ENCODE peak calls at places on chromosomes 2 and 18, in nine cellular contexts. P is activated T-cell treated with anti-CD3 and anti-CD28 coated beads for 1 hour; Q is memory B cell; F is NCI-H774; G is cardiac fibroblast; I is T-helper 2 cell treated with Interferon-gamma antibody and Interleukin-4, amounts not matched to agents 5 μg/mL and 100 μg/mL, for 36 hours; M is GM23248; V is iPS-NIHi11; K is activated CD4-positive, alpha-beta T cell treated with anti-CD3 and anti-CD28 coated beads, Interleukin-2, amount 50 U/mL, for 4 hours. Y is an unnamed sample.

GRCh38 chr2:124921221-124921620 is 896.1 kb downstream of the CNTNAP5 start:
- DNase-seq in Q (no peak), I (no peak), F (no peak), K (no peak), P (no peak), M (no peak), V (no peak), G (no peak), Y (no peak)

GRCh38 chr2:3708576-3708975 is 5.2 kb downstream of the DCDC2C start:
- DNase-seq in M (no peak), I (no peak), G (no peak), F (no peak), K (no peak), Q (no peak), P (no peak), V (no peak), Y (no peak)

GRCh38 chr18:316391-316790 is 48.5 kb upstream of the THOC1 start:
- DNase-seq in M (peak), V (no peak), I (no peak), G (no peak), K (no peak), Q (no peak), F (no peak), P (no peak), Y (no peak)

GRCh38 chr2:10533811-10534321 is 85.7 kb upstream of the ODC1 start:
- DNase-seq in I (no peak), V (no peak), Q (no peak), M (peak), G (peak), F (no peak), K (no peak), P (no peak), Y (no peak)

GRCh38 chr2:46014911-46015654 is 282.1 kb upstream of the EPAS1 start:
- DNase-seq in M (peak), F (no peak), V (peak), Q (no peak), I (no peak), K (no peak), G (peak), P (no peak), Y (no peak)

GRCh38 chr2:206381881-206382280 is 61.5 kb upstream of the ADAM23 start:
- DNase-seq in M (no peak), V (no peak), K (no peak), Q (no peak), I (no peak), P (no peak), F (no peak), G (no peak), Y (no peak)

GRCh38 chr2:128563348-128563687 is 244.7 kb upstream of the HS6ST1 start:
- DNase-seq in Q (no peak), V (no peak), P (no peak), I (no peak), K (no peak), M (peak), F (no peak), G (peak), Y (no peak)

GRCh38 chr2:159769147-159769546 is 28.9 kb downstream of the CD302 start:
- DNase-seq in Q (no peak), V (no peak), I (no peak), M (no peak), F (no peak), P (no peak), K (no peak), G (no peak), Y (no peak)

GRCh38 chr2:239216614-239217273 is 184.1 kb downstream of the HDAC4 start:
- DNase-seq in P (no peak), I (peak), Q (no peak), G (no peak), M (no peak), F (no peak), V (no peak), K (no peak), Y (no peak)

GRCh38 chr2:108449410-108450200 is 599 bp downstream of the GCC2 start:
- DNase-seq in V (peak), G (peak), M (peak), P (no peak), F (peak), Q (no peak), K (no peak), I (peak), Y (no peak)

GRCh38 chr18:48999569-48999968 is 48.8 kb upstream of the SMAD7 start:
- DNase-seq in K (no peak), P (no peak), I (no peak), V (no peak), M (no peak), F (no peak), Q (no peak), G (no peak), Y (no peak)

GRCh38 chr18:32958746-32959145 is 185.9 kb upstream of the KLHL14 start:
- DNase-seq in Q (no peak), K (no peak), M (no peak), I (no peak), G (no peak), P (no peak), V (no peak), F (no peak), Y (no peak)

GRCh38 chr2:197011777-197012641 is 85.5 kb upstream of the PGAP1 start:
- DNase-seq in G (peak), P (no peak), M (peak), V (peak), Q (no peak), K (no peak), I (no peak), F (peak), Y (peak)

GRCh38 chr2:85178980-85179411 is 45.8 kb downstream of the TCF7L1 start:
- DNase-seq in K (no peak), Q (no peak), M (no peak), F (no peak), V (no peak), I (no peak), G (no peak), P (no peak), Y (no peak)

GRCh38 chr2:50556934-50557575 is 474.9 kb downstream of the NRXN1 start:
- DNase-seq in G (peak), I (no peak), V (no peak), P (no peak), Q (no peak), F (no peak), M (peak), K (no peak), Y (no peak)

GRCh38 chr2:183035298-183035953 is 2.8 kb downstream of the NCKAP1 start:
- DNase-seq in F (no peak), Q (no peak), P (no peak), V (no peak), M (peak), I (no peak), G (peak), K (no peak), Y (no peak)

GRCh38 chr2:73987109-73987947 is 2.6 kb downstream of the TET3 start:
- DNase-seq in V (no peak), P (peak), Q (no peak), G (peak), I (peak), K (no peak), M (no peak), F (no peak), Y (no peak)

GRCh38 chr2:50746526-50746925 is 285.4 kb downstream of the NRXN1 start:
- DNase-seq in G (peak), P (no peak), M (peak), K (no peak), Q (no peak), I (no peak), V (peak), F (no peak), Y (no peak)

GRCh38 chr2:69717902-69718301 is 24.0 kb upstream of the ANXA4 start:
- DNase-seq in V (peak), M (no peak), G (no peak), P (no peak), K (no peak), F (no peak), Q (no peak), I (no peak), Y (no peak)

GRCh38 chr2:43107679-43108078 is 118.7 kb downstream of the ZFP36L2 start:
- DNase-seq in M (no peak), K (no peak), V (no peak), G (no peak), P (no peak), Q (no peak), F (no peak), I (no peak), Y (no peak)

GRCh38 chr2:632471-632870 is 44.7 kb downstream of the TMEM18 start:
- DNase-seq in K (no peak), V (no peak), M (no peak), I (no peak), F (no peak), G (no peak), Q (no peak), P (no peak), Y (no peak)

GRCh38 chr2:121776885-121777698 is 21.6 kb downstream of the TSN start:
- DNase-seq in K (no peak), F (no peak), V (no peak), G (no peak), I (no peak), P (no peak), M (no peak), Q (no peak), Y (no peak)

GRCh38 chr2:40723194-40723593 is 271.3 kb upstream of the SLC8A1 start:
- DNase-seq in F (no peak), G (no peak), V (no peak), I (no peak), K (no peak), Q (no peak), P (no peak), M (no peak), Y (no peak)

GRCh38 chr2:111622859-111623258 is 261.1 kb downstream of the ANAPC1 start:
- DNase-seq in I (no peak), F (no peak), Q (no peak), G (no peak), K (no peak), M (peak), P (no peak), V (no peak), Y (no peak)

GRCh38 chr2:190863946-190864345 is 16.7 kb upstream of the GLS start:
- DNase-seq in F (peak), K (no peak), I (no peak), M (peak), P (no peak), V (no peak), Q (no peak), G (no peak), Y (no peak)

GRCh38 chr2:95316466-95317122 is 19.4 kb downstream of the KCNIP3 start:
- DNase-seq in Q (no peak), M (peak), F (no peak), K (no peak), I (no peak), V (no peak), G (peak), P (no peak), Y (no peak)

GRCh38 chr2:12155308-12156061 is 409.1 kb downstream of the LPIN1 start:
- DNase-seq in K (no peak), M (peak), F (no peak), P (no peak), G (peak), Q (no peak), I (no peak), V (no peak), Y (no peak)

GRCh38 chr2:100615886-100616285 is 53.1 kb downstream of the PDCL3 start:
- DNase-seq in Q (no peak), G (no peak), V (no peak), I (no peak), P (no peak), M (no peak), F (no peak), K (no peak), Y (no peak)